ENCODE peak calls at places on chromosomes 2 and 18, in eight cellular contexts. R is cardiac muscle cell; U is right cardiac atrium; M is prostate gland; C is AG04450; J is neuronal stem cell; B is naive thymus-derived CD4-positive, alpha-beta T cell; I is aorta. V is an unnamed sample.

GRCh38 chr2:159144776-159145614 is 141.5 kb downstream of the WDSUB1 start:
- DNase-seq in I (no peak), C (no peak), M (no peak), J (no peak), U (no peak), B (no peak), R (no peak), V (no peak)

GRCh38 chr2:240685771-240686371 is 3.2 kb upstream of the AQP12B start:
- DNase-seq in B (no peak), M (peak; percentile 42), C (no peak), I (no peak), J (no peak), U (peak; percentile 11), R (no peak), V (no peak)

GRCh38 chr2:168801961-168802824 is at the start of gene NOSTRIN:
- DNase-seq in U (peak; percentile 39), J (no peak), M (peak; percentile 17), C (no peak), I (no peak), R (peak; percentile 68), B (no peak), V (no peak)

GRCh38 chr2:185628985-185629384 is 109.6 kb upstream of the FSIP2 start:
- DNase-seq in M (no peak), U (no peak), R (no peak), I (no peak), J (peak; percentile 4), C (no peak), B (no peak), V (no peak)

GRCh38 chr2:158772306-158773078 is 22.6 kb upstream of the DAPL1 start:
- DNase-seq in M (no peak), C (no peak), I (no peak), J (no peak), B (no peak), R (no peak), U (no peak), V (no peak)

GRCh38 chr2:677056-677949 is at the start of gene TMEM18:
- DNase-seq in M (peak; percentile 95), R (peak; percentile 99), B (peak; percentile 99), J (peak; percentile 98), U (peak; percentile 99), C (peak; percentile 99), I (peak; percentile 96), V (peak; percentile 95)

GRCh38 chr2:68366083-68366560 is 1.0 kb downstream of the PLEK start:
- DNase-seq in M (no peak), I (no peak), U (no peak), B (no peak), J (no peak), R (no peak), C (no peak), V (no peak)

GRCh38 chr2:150907466-150907865 is 354.2 kb downstream of the RBM43 start:
- DNase-seq in R (no peak), U (no peak), C (no peak), I (no peak), M (no peak), B (no peak), J (no peak), V (no peak)

GRCh38 chr18:36460854-36461253 is 163.3 kb downstream of the FHOD3 start:
- DNase-seq in M (no peak), J (no peak), B (no peak), R (no peak), U (no peak), C (no peak), I (no peak), V (no peak)

GRCh38 chr2:120287183-120288015 is 34.7 kb downstream of the RALB start:
- DNase-seq in U (no peak), C (peak; percentile 66), I (no peak), R (peak; percentile 45), J (no peak), B (no peak), M (no peak), V (no peak)

GRCh38 chr2:1856481-1856880 is 112.2 kb upstream of the PXDN start:
- DNase-seq in B (no peak), I (no peak), U (no peak), M (no peak), C (no peak), J (no peak), R (no peak), V (no peak)

GRCh38 chr2:223956267-223956666 is 996 bp upstream of the MRPL44 start:
- DNase-seq in C (no peak), M (peak; percentile 15), I (no peak), J (no peak), B (no peak), R (no peak), U (no peak), V (no peak)
- H3K4me3 ChIP-seq in C (no peak overlapping the region), M (no peak overlapping the region), I (no peak overlapping the region), J (no peak overlapping the region), B (no peak overlapping the region), R (no peak overlapping the region), U (peak overlapping the region; percentile 98), V (no peak overlapping the region)

GRCh38 chr2:14316594-14316993 is 315.9 kb upstream of the LRATD1 start:
- DNase-seq in C (no peak), J (no peak), I (no peak), R (no peak), U (no peak), M (no peak), B (no peak), V (no peak)
- H3K9me3 ChIP-seq in C (peaks cover 6% of the 10 kb centered on the region), J (no peaks in the 10 kb centered on the region), I (peaks cover 2% of the 10 kb centered on the region), R (no peaks in the 10 kb centered on the region), U (no peaks in the 10 kb centered on the region), M (no peaks in the 10 kb centered on the region), B (no peaks in the 10 kb centered on the region), V (no peaks in the 10 kb centered on the region)

GRCh38 chr2:218292700-218293014 is 354 bp upstream of the TMBIM1 start:
- DNase-seq in M (no peak), C (no peak), I (no peak), U (no peak), J (no peak), R (no peak), B (no peak), V (no peak)

GRCh38 chr2:218291934-218292699 is at the start of gene TMBIM1:
- DNase-seq in C (no peak), U (peak; percentile 94), R (peak; percentile 82), B (peak; percentile 80), I (peak; percentile 93), J (peak; percentile 61), M (no peak), V (peak; percentile 68)

GRCh38 chr2:218289639-218290315 is 2.5 kb downstream of the TMBIM1 start:
- DNase-seq in B (no peak), R (peak; percentile 57), U (peak; percentile 24), C (no peak), M (peak; percentile 58), I (no peak), J (no peak), V (peak; percentile 7)

GRCh38 chr2:218291318-218291933 is 877 bp downstream of the TMBIM1 start:
- DNase-seq in I (no peak), R (peak; percentile 41), C (no peak), B (no peak), J (no peak), U (peak; percentile 36), M (no peak), V (no peak)

GRCh38 chr2:218290316-218291261 is 1.7 kb downstream of the TMBIM1 start:
- DNase-seq in J (no peak), R (no peak), I (no peak), B (peak; percentile 42), M (no peak), C (no peak), U (peak; percentile 53), V (no peak)
- H3K4me3 ChIP-seq in J (no peak overlapping the region), R (no peak overlapping the region), I (peak overlapping the region; percentile 94), B (peak overlapping the region; percentile 53), M (peak overlapping the region; percentile 79), C (peak overlapping the region; percentile 81), U (peak overlapping the region; percentile 48), V (no peak overlapping the region)

GRCh38 chr2:89780318-89780717 is 1088.8 kb downstream of the RPIA start:
- DNase-seq in B (no peak), M (no peak), I (no peak), C (no peak), U (no peak), R (no peak), J (no peak), V (no peak)
- H3K9me3 ChIP-seq in B (peaks cover 26% of the 10 kb centered on the region), M (no peaks in the 10 kb centered on the region), I (peaks cover 2% of the 10 kb centered on the region), C (peaks cover 34% of the 10 kb centered on the region), U (no peaks in the 10 kb centered on the region), R (peaks cover 77% of the 10 kb centered on the region), J (peaks cover 5% of the 10 kb centered on the region), V (peaks cover 20% of the 10 kb centered on the region)

GRCh38 chr2:134124047-134124753 is 129.7 kb upstream of the MGAT5 start:
- DNase-seq in B (no peak), M (no peak), R (no peak), U (no peak), C (no peak), I (no peak), J (no peak), V (peak; percentile 51)

GRCh38 chr2:134120718-134121630 is 132.9 kb upstream of the MGAT5 start:
- DNase-seq in M (peak; percentile 48), R (peak; percentile 66), J (peak; percentile 54), C (peak; percentile 32), B (peak; percentile 64), I (peak; percentile 90), U (peak; percentile 88), V (peak; percentile 55)

GRCh38 chr2:134119672-134120159 is 134.2 kb upstream of the MGAT5 start:
- DNase-seq in R (peak; percentile 95), M (peak; percentile 91), I (peak; percentile 95), B (peak; percentile 80), C (peak; percentile 85), U (peak; percentile 94), J (peak; percentile 85), V (peak; percentile 92)

GRCh38 chr2:134120160-134120717 is 133.6 kb upstream of the MGAT5 start:
- DNase-seq in U (no peak), C (no peak), R (no peak), J (peak; percentile 51), M (no peak), B (no peak), I (peak; percentile 78), V (peak; percentile 32)

GRCh38 chr2:134122610-134123009 is 131.3 kb upstream of the MGAT5 start:
- DNase-seq in R (no peak), I (no peak), J (no peak), U (no peak), C (no peak), B (peak; percentile 32), M (no peak), V (no peak)
- H3K4me3 ChIP-seq in R (no peak overlapping the region), I (no peak overlapping the region), J (no peak overlapping the region), U (no peak overlapping the region), C (peak overlapping the region; percentile 75), B (no peak overlapping the region), M (no peak overlapping the region), V (no peak overlapping the region)

DNA sequence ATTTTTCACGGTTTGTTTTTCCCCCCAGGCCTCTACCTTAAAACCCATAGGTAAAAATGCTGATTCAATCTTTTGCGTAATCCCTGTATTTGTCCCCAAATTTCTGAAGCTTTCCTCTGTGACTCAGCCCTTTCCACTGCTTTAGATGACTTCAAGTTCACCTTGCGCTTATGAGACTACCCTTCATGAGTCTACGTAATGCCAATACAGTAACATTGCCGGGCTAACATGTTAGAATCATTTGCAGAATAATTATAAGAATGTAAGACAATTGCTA is 283.0 kb downstream of the TMX3 start:
- DNase-seq in M (no peak), C (no peak), R (no peak), I (no peak), U (no peak), B (no peak), J (no peak), V (no peak)
- H3K9me3 ChIP-seq in M (no peaks in the 10 kb centered on the region), C (no peaks in the 10 kb centered on the region), R (no peaks in the 10 kb centered on the region), I (no peaks in the 10 kb centered on the region), U (no peaks in the 10 kb centered on the region), B (no peaks in the 10 kb centered on the region), J (peaks cover 1% of the 10 kb centered on the region), V (no peaks in the 10 kb centered on the region)

GRCh38 chr18:76486600-76486999 is 8.4 kb downstream of the ZNF516 start:
- DNase-seq in U (no peak), R (no peak), J (no peak), B (no peak), I (no peak), C (no peak), M (no peak), V (no peak)
- H3K4me3 ChIP-seq in U (no peak overlapping the region), R (no peak overlapping the region), J (no peak overlapping the region), B (no peak overlapping the region), I (no peak overlapping the region), C (no peak overlapping the region), M (no peak overlapping the region), V (no peak overlapping the region)